ENCODE peak calls at places on chromosomes 13 and 19, in five cellular contexts. N, M, J, P and C are unnamed samples. For H3K27me3 and H3K36me3, the result is how much of the 10 kb centered on the place peaks cover.

GRCh38 chr19:2251577-2252480 is 2.7 kb downstream of the AMH start:
- DNase-seq in N (no peak), M (no peak), J (no peak), P (no peak), C (peak)

GRCh38 chr13:92589955-92590354 is 636.7 kb upstream of the GPC6 start:
- DNase-seq in N (no peak), M (no peak), J (no peak), P (no peak), C (no peak)

GRCh38 chr19:29503785-29504184 is 22.0 kb upstream of the VSTM2B start:
- DNase-seq in N (no peak), M (no peak), J (no peak), P (no peak), C (no peak)

GRCh38 chr19:8585894-8586750 is 8.9 kb upstream of the MYO1F start:
- DNase-seq in N (peak), M (peak), J (peak), P (peak), C (peak)

GRCh38 chr13:37173214-37173613 is 67.8 kb upstream of the CSNK1A1L start:
- DNase-seq in N (peak), M (no peak), J (peak), P (no peak), C (no peak)

GRCh38 chr19:50657672-50658437 is 8.6 kb downstream of the C19orf81 start:
- DNase-seq in N (peak), M (peak), J (peak), P (peak), C (peak)

GRCh38 chr13:103952183-103952582 is 886.0 kb upstream of the SLC10A2 start:
- DNase-seq in N (no peak), M (no peak), J (no peak), P (no peak), C (no peak)

GRCh38 chr13:45340422-45341033 is 455 bp downstream of the TPT1 start:
- DNase-seq in N (peak), M (peak), J (peak), P (peak), C (peak)

GRCh38 chr19:56134655-56134922 is 6.5 kb upstream of the ZNF444 start:
- DNase-seq in N (no peak), M (no peak), J (no peak), P (no peak), C (no peak)

GRCh38 chr19:6983448-6983847 is 37.8 kb downstream of the MBD3L2B start:
- DNase-seq in N (no peak), M (no peak), J (no peak), P (no peak), C (no peak)
- H3K27me3 ChIP-seq in N (under half), M (under half), J (under half), P (under half), C (under half)

GRCh38 chr13:29799041-29799440 is 51.4 kb downstream of the UBL3 start:
- DNase-seq in N (no peak), M (no peak), J (no peak), P (no peak), C (no peak)
- H3K36me3 ChIP-seq in N (under half), M (under half), J (under half), P (under half), C (under half)

DNA sequence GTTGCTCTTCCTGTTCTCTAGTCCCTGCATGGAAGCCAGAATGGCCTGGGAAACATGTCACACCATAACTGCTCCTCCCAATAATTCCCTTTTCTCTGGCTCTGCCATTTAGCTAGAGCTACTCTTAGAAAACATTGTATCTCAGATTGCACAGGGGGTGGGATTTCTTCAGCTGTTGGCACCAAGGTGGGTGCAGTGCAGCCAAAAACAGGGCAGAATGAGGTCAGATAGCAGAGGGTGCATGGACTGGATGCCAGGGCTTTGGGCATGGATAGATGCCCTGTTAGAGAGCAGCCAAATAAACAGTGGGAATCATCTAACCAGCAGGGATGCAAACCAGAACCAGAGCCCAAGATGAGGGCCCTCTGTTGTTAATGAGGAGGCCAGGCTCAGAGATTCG is 4.9 kb upstream of the AMER2 start:
- DNase-seq in N (no peak), M (no peak), J (no peak), P (no peak), C (no peak)
- H3K27me3 ChIP-seq in N (half or more), M (under half), J (under half), P (under half), C (under half)

GRCh38 chr13:112973577-112973951 is 4.5 kb downstream of the MCF2L start:
- DNase-seq in N (no peak), M (no peak), J (no peak), P (no peak), C (no peak)
- H3K36me3 ChIP-seq in N (under half), M (under half), J (under half), P (under half), C (under half)

GRCh38 chr13:74073231-74073630 is 61.0 kb downstream of the KLF12 start:
- DNase-seq in N (no peak), M (no peak), J (no peak), P (no peak), C (no peak)
- H3K27me3 ChIP-seq in N (under half), M (under half), J (under half), P (under half), C (under half)

GRCh38 chr19:19349365-19349764 is 28.7 kb downstream of the MAU2 start:
- DNase-seq in N (no peak), M (no peak), J (no peak), P (no peak), C (no peak)

GRCh38 chr19:19345970-19346369 is 25.3 kb downstream of the MAU2 start:
- DNase-seq in N (no peak), M (no peak), J (no peak), P (no peak), C (no peak)

GRCh38 chr19:19345232-19345631 is 24.6 kb downstream of the MAU2 start:
- DNase-seq in N (no peak), M (no peak), J (no peak), P (no peak), C (no peak)

GRCh38 chr19:19348266-19348665 is 27.6 kb downstream of the MAU2 start:
- DNase-seq in N (no peak), M (no peak), J (no peak), P (no peak), C (peak)

GRCh38 chr19:19347401-19347800 is 26.8 kb downstream of the MAU2 start:
- DNase-seq in N (no peak), M (no peak), J (no peak), P (no peak), C (no peak)
- H3K36me3 ChIP-seq in N (half or more), M (half or more), J (under half), P (half or more), C (under half)

DNA sequence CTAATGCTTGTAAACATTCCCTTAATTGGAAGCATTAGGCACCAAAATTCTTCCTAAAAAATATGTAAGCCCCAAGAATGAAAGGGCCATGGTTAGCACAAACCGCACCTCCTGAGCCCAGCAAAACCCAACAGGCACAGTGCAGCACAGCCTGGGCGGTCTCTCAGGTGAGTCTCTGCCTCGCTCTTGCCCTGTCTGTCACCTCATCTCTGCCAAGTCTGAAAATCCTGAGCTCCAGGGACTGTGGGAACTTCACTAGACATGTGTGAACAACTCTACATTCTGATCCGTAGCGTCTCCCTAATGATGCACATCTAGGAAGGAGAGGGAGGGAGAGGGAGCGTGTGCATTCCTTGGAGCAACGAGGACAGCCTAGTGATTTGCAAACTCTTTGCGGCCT is 88.8 kb upstream of the GJB6 start:
- DNase-seq in N (no peak), M (no peak), J (no peak), P (no peak), C (no peak)
- H3K27me3 ChIP-seq in N (under half), M (under half), J (under half), P (under half), C (under half)

GRCh38 chr19:35661995-35662340 is 4.3 kb upstream of the UPK1A start:
- DNase-seq in N (no peak), M (no peak), J (no peak), P (no peak), C (no peak)
- H3K36me3 ChIP-seq in N (under half), M (under half), J (under half), P (under half), C (under half)

DNA sequence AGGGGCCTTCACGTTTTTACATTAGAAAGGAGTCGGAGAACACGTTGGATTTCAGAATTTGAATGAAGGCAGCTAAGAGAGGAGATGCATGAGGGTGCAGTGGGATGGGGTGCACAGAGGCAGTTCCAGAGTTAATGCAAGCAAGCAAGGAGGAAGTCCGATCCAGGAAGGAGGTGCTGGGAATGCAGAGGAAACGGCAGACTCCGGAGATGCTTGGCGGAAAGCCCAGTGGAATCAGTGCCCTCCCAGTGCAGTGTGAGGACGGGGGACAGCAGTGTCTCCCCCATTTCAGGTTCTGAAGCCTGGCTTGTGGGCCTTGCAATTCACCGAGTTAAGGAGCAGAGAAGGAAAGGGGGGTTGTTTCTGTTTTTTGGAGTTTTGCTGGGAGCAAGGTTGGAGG is 100.4 kb downstream of the COL4A2 start:
- DNase-seq in N (no peak), M (no peak), J (no peak), P (no peak), C (no peak)
- H3K27me3 ChIP-seq in N (under half), M (under half), J (under half), P (under half), C (under half)